ENCODE peak calls at places on chromosomes 5 and 9, in five cellular contexts. One of them, this sample, is unnamed.
A peak's percentile ranks its signal among the peaks of the same experiment; 100 is the strongest.

GRCh38 chr9:19614294-19614693 is 174.5 kb downstream of the SLC24A2 start:
- DNase-seq in H1: no peak
- DNase-seq in GM12878: no peak
- DNase-seq in HepG2: no peak
- DNase-seq in HCT116: no peak
- DNase-seq in this sample: no peak

GRCh38 chr9:37679649-37680402 is 29.1 kb downstream of the FRMPD1 start:
- DNase-seq in HCT116: no peak
- DNase-seq in H1: no peak
- DNase-seq in GM12878: no peak
- DNase-seq in HepG2: no peak
- DNase-seq in this sample: no peak

GRCh38 chr9:132027752-132028666 is 51.7 kb downstream of the MED27 start:
- DNase-seq in H1: no peak
- DNase-seq in HCT116: no peak
- DNase-seq in GM12878: no peak
- DNase-seq in HepG2: no peak
- DNase-seq in this sample: no peak

GRCh38 chr5:91848453-91848852 is 465.3 kb upstream of the ARRDC3 start:
- DNase-seq in H1: no peak
- DNase-seq in GM12878: no peak
- DNase-seq in HCT116: peak; percentile 81
- DNase-seq in HepG2: peak; percentile 2
- DNase-seq in this sample: no peak

GRCh38 chr5:72951850-72952468 is 3.9 kb upstream of the FCHO2 start:
- DNase-seq in HCT116: peak; percentile 70
- DNase-seq in HepG2: no peak
- DNase-seq in GM12878: no peak
- DNase-seq in H1: no peak
- DNase-seq in this sample: no peak

GRCh38 chr5:158485604-158486081 is 614.1 kb downstream of the EBF1 start:
- DNase-seq in HepG2: no peak
- DNase-seq in H1: no peak
- DNase-seq in GM12878: no peak
- DNase-seq in HCT116: no peak
- DNase-seq in this sample: no peak

GRCh38 chr9:129990269-129991005 is 52.6 kb downstream of the FNBP1 start:
- DNase-seq in H1: no peak
- DNase-seq in HCT116: no peak
- DNase-seq in HepG2: no peak
- DNase-seq in GM12878: no peak
- DNase-seq in this sample: no peak

GRCh38 chr5:133404724-133405123 is 207.6 kb downstream of the FSTL4 start:
- DNase-seq in H1: no peak
- DNase-seq in HCT116: no peak
- DNase-seq in GM12878: no peak
- DNase-seq in HepG2: no peak
- DNase-seq in this sample: no peak

GRCh38 chr9:92650839-92651621 is 18.9 kb downstream of the IPPK start:
- DNase-seq in GM12878: no peak
- DNase-seq in HepG2: no peak
- DNase-seq in H1: no peak
- DNase-seq in HCT116: no peak
- DNase-seq in this sample: no peak

GRCh38 chr9:84238652-84239051 is 101.9 kb downstream of the SLC28A3 start:
- DNase-seq in H1: no peak
- DNase-seq in HCT116: peak; percentile 42
- DNase-seq in HepG2: peak; percentile 7
- DNase-seq in GM12878: no peak
- DNase-seq in this sample: peak; percentile 6

GRCh38 chr5:163433271-163433670 is 4.1 kb upstream of the CCNG1 start:
- DNase-seq in HCT116: no peak
- DNase-seq in GM12878: no peak
- DNase-seq in H1: no peak
- DNase-seq in HepG2: no peak
- DNase-seq in this sample: no peak

GRCh38 chr5:42889311-42889933 is 77.7 kb upstream of the SELENOP start:
- DNase-seq in GM12878: no peak
- DNase-seq in H1: peak; percentile 43
- DNase-seq in HCT116: peak; percentile 66
- DNase-seq in HepG2: peak; percentile 82
- DNase-seq in this sample: peak; percentile 59

GRCh38 chr5:643811-644271 is 31.7 kb downstream of the CEP72 start:
- DNase-seq in H1: no peak
- DNase-seq in HepG2: no peak
- DNase-seq in GM12878: peak; percentile 74
- DNase-seq in HCT116: no peak
- DNase-seq in this sample: no peak

GRCh38 chr5:68999181-68999580 is 94.6 kb upstream of the SLC30A5 start:
- DNase-seq in H1: no peak
- DNase-seq in GM12878: no peak
- DNase-seq in HCT116: no peak
- DNase-seq in HepG2: no peak
- DNase-seq in this sample: no peak

GRCh38 chr9:134243778-134244467 is 79.6 kb upstream of the RNU6ATAC start:
- DNase-seq in H1: no peak
- DNase-seq in HepG2: no peak
- DNase-seq in GM12878: peak; percentile 42
- DNase-seq in HCT116: no peak
- DNase-seq in this sample: no peak

DNA sequence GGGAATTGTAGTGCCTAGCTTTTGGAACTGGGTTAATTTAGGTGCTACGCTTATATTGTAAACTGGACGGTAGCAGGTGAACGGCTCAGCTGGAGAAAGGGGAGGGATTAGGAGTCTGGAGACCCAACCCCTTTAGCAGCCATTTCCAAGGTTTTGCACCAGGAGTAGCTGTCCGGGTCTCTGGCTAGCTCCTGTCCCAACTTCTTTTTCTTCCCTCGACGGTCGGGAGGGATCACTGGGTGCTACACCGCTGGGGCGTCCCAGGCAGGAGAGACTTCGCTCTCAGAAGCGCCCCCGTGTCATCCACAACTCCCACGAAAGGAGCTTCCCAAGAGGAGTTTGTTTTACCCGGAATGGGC is 1640.9 kb upstream of the C9orf72 start:
- DNase-seq in GM12878: no peak
- DNase-seq in H1: no peak
- DNase-seq in HCT116: no peak
- DNase-seq in HepG2: no peak
- DNase-seq in this sample: peak; percentile 83
- H3K9ac ChIP-seq in GM12878: no peak overlapping the region
- H3K9ac ChIP-seq in H1: no peak overlapping the region
- H3K9ac ChIP-seq in HCT116: no peak overlapping the region
- H3K9ac ChIP-seq in HepG2: no peak overlapping the region
- H3K9ac ChIP-seq in this sample: peak overlapping the region; percentile 72

GRCh38 chr9:113307401-113307975 is 4.3 kb upstream of the RNF183 start:
- DNase-seq in GM12878: no peak
- DNase-seq in H1: no peak
- DNase-seq in HepG2: no peak
- DNase-seq in HCT116: no peak
- DNase-seq in this sample: no peak

GRCh38 chr9:113313276-113313675 is 10.1 kb upstream of the RNF183 start:
- DNase-seq in HepG2: no peak
- DNase-seq in H1: no peak
- DNase-seq in GM12878: no peak
- DNase-seq in HCT116: no peak
- DNase-seq in this sample: no peak

GRCh38 chr9:113306566-113306965 is 3.4 kb upstream of the RNF183 start:
- DNase-seq in GM12878: no peak
- DNase-seq in HCT116: no peak
- DNase-seq in H1: no peak
- DNase-seq in HepG2: no peak
- DNase-seq in this sample: no peak

GRCh38 chr9:113309204-113309813 is 6.1 kb upstream of the RNF183 start:
- DNase-seq in H1: no peak
- DNase-seq in HCT116: peak; percentile 8
- DNase-seq in HepG2: peak; percentile 53
- DNase-seq in GM12878: no peak
- DNase-seq in this sample: no peak

GRCh38 chr9:113310538-113310937 is 7.4 kb upstream of the RNF183 start:
- DNase-seq in HCT116: no peak
- DNase-seq in GM12878: no peak
- DNase-seq in HepG2: no peak
- DNase-seq in H1: no peak
- DNase-seq in this sample: no peak
- TF ChIP-seq YY1 in HCT116: no peak
- TF ChIP-seq YY1 in GM12878: no peak
- TF ChIP-seq YY1 in HepG2: no peak
- TF ChIP-seq YY1 in H1: no peak
- TF ChIP-seq YY1 in this sample: no peak

DNA sequence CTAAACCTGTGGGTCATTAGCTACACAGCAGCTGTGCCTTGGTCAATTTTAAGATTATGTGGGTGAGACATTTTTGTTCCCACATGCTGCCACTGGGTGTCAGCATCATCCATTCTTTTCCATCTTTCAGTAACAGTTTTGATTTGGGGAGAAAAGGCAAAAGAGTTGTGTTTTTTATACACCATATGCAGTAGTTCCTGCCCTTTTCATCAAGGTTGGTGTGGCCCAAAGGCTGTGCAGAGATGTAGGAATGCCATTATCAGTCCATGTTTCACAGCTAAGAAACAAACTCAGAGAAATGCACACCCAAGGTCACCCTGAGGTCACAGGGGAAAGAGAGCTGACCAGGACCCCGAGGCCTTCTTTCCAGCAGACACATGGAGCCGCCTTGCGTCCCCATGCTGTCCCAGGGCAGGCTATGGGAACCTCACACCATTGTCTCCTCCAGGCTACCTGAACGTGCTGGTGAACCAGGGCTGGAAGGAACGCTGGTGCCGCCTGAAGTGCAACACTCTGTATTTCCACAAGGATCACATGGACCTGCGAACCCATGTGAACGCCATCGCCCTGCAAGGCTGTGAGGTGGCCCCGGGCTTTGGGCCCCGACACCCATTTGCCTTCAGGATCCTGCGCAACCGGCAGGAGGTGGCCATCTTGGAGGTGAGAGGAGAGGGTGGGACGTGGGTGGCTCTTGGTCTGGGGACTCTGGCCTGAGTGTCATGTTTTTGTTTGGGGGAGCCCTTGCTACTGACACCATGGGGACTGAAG is 27.8 kb upstream of the GRPEL2 start:
- DNase-seq in GM12878: no peak
- DNase-seq in HCT116: peak; percentile 23
- DNase-seq in H1: no peak
- DNase-seq in HepG2: peak; percentile 52
- DNase-seq in this sample: no peak
- TF ChIP-seq ZNF274 in GM12878: no peak
- TF ChIP-seq ZNF274 in HCT116: no peak
- TF ChIP-seq ZNF274 in H1: no peak
- TF ChIP-seq ZNF274 in HepG2: no peak
- TF ChIP-seq ZNF274 in this sample: no peak

GRCh38 chr9:75054373-75055001 is 26.4 kb upstream of the CARNMT1 start:
- DNase-seq in GM12878: no peak
- DNase-seq in HCT116: no peak
- DNase-seq in HepG2: peak; percentile 29
- DNase-seq in H1: no peak
- DNase-seq in this sample: no peak
- H3K9ac ChIP-seq in GM12878: no peak overlapping the region
- H3K9ac ChIP-seq in HCT116: no peak overlapping the region
- H3K9ac ChIP-seq in HepG2: no peak overlapping the region
- H3K9ac ChIP-seq in H1: no peak overlapping the region
- H3K9ac ChIP-seq in this sample: no peak overlapping the region

GRCh38 chr5:154286557-154286956 is 96.0 kb downstream of the GALNT10 start:
- DNase-seq in H1: no peak
- DNase-seq in HCT116: no peak
- DNase-seq in HepG2: peak; percentile 44
- DNase-seq in GM12878: no peak
- DNase-seq in this sample: no peak
- TF ChIP-seq YY1 in H1: no peak
- TF ChIP-seq YY1 in HCT116: no peak
- TF ChIP-seq YY1 in HepG2: no peak
- TF ChIP-seq YY1 in GM12878: no peak
- TF ChIP-seq YY1 in this sample: no peak

GRCh38 chr5:58318468-58318867 is 141.4 kb downstream of the PLK2 start:
- DNase-seq in HepG2: no peak
- DNase-seq in GM12878: no peak
- DNase-seq in HCT116: no peak
- DNase-seq in H1: no peak
- DNase-seq in this sample: no peak
- TF ChIP-seq ZNF274 in HepG2: no peak
- TF ChIP-seq ZNF274 in GM12878: no peak
- TF ChIP-seq ZNF274 in HCT116: no peak
- TF ChIP-seq ZNF274 in H1: no peak
- TF ChIP-seq ZNF274 in this sample: no peak

DNA sequence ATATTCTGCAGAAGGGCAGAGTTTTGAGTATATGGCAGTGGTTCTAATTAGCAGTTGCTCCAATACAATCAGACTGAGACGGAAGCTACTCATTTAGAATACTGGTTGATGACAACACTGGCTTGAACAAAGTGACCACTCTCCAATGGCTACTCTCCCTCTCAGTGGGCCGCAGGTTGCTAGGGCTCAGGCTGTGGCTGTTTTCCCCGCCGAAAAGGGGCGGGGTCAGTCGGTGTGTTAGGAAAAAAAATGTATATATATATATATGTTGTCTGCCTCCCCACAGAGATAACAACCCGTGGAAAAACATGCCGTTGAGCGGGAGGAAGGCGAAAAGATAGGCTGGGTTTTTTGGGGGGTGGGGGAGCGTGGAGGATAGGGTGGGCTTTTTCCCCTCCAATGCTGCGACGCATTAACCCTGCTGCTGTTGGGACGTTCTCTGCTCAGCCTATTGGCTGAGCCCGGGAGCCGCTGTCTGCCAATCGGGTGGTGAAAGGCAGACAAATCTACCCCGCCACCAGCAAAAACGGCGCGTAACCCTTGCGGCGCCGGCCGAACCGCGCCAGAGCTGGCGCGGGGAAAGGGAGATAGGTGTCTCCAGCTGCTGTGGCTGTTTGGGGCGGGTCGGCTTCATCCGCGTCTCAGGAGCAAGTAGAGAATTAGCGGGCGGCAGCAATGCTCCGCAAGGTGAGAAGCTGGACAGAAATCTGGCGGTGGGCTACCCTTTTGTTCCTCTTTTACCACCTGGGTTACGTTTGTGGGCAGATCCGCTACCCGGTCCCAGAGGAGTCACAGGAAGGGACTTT is at the start of gene PCDHGC4:
- DNase-seq in HCT116: no peak
- DNase-seq in H1: no peak
- DNase-seq in HepG2: no peak
- DNase-seq in GM12878: no peak
- DNase-seq in this sample: no peak
- H3K9ac ChIP-seq in HCT116: no peak within 1 kb of the TSS
- H3K9ac ChIP-seq in H1: peak within 1 kb of the TSS; percentile 49
- H3K9ac ChIP-seq in HepG2: no peak within 1 kb of the TSS
- H3K9ac ChIP-seq in GM12878: no peak within 1 kb of the TSS
- H3K9ac ChIP-seq in this sample: peak within 1 kb of the TSS; percentile 74